ENCODE peak calls at places on chromosomes 12 and 14, in ten cellular contexts. N is HAP-1, D is SK-N-SH, E is fibroblast of lung, X is PC-9, P is gastrocnemius medialis, K is upper lobe of right lung, A is left ventricle myocardium inferior, Z is iPS DF 6.9, O is lung. Q is an unnamed sample. For H3K9me3, the result is how much of the 10 kb centered on the place peaks cover.

GRCh38 chr12:27610380-27610779 is 85.9 kb upstream of the REP15 start:
- DNase-seq in P (no peak), E (peak), Z (no peak), K (no peak), N (no peak), A (no peak), X (no peak), O (no peak), D (no peak), Q (no peak)

GRCh38 chr14:43140453-43140852 is 1366.6 kb downstream of the FSCB start:
- DNase-seq in A (no peak), D (no peak), Z (no peak), X (no peak), O (no peak), K (no peak), P (no peak), N (no peak), E (no peak), Q (no peak)

GRCh38 chr12:108907861-108908302 is 28.0 kb downstream of the DAO start:
- DNase-seq in E (peak), P (peak), D (no peak), X (peak), O (no peak), N (no peak), K (no peak), Z (no peak), A (no peak), Q (no peak)

GRCh38 chr12:54932691-54933090 is 51.9 kb downstream of the TESPA1 start:
- DNase-seq in O (no peak), Z (no peak), E (peak), X (no peak), D (no peak), N (no peak), K (no peak), A (no peak), P (no peak), Q (no peak)

GRCh38 chr12:4719821-4720636 is at the start of gene GALNT8:
- DNase-seq in N (no peak), P (no peak), D (no peak), K (no peak), O (no peak), Z (no peak), X (no peak), E (no peak), A (no peak), Q (no peak)

GRCh38 chr12:104121001-104121400 is 17.0 kb downstream of the NFYB start:
- DNase-seq in K (no peak), P (no peak), A (no peak), D (no peak), Z (no peak), O (no peak), N (peak), E (peak), X (peak), Q (no peak)

GRCh38 chr14:23043749-23044148 is 1.7 kb downstream of the PSMB11 start:
- DNase-seq in N (no peak), O (no peak), K (no peak), Z (no peak), D (peak), A (no peak), P (no peak), X (no peak), E (no peak), Q (no peak)

GRCh38 chr12:27285395-27285794 is 41.3 kb downstream of the STK38L start:
- DNase-seq in D (no peak), K (no peak), X (no peak), E (peak), N (no peak), Z (no peak), O (no peak), P (no peak), A (no peak), Q (no peak)

GRCh38 chr12:25456474-25456873 is 96.6 kb downstream of the LMNTD1 start:
- DNase-seq in K (no peak), E (no peak), X (no peak), N (no peak), P (no peak), A (no peak), O (no peak), D (no peak), Z (no peak), Q (no peak)

GRCh38 chr12:86139671-86140070 is 116.5 kb downstream of the MGAT4C start:
- DNase-seq in X (no peak), D (no peak), O (no peak), A (no peak), E (peak), Z (no peak), K (no peak), P (no peak), N (no peak), Q (no peak)

GRCh38 chr14:32667287-32667686 is 271.4 kb upstream of the NPAS3 start:
- DNase-seq in Z (no peak), D (no peak), E (no peak), O (no peak), P (no peak), X (no peak), N (no peak), A (no peak), K (no peak), Q (no peak)

GRCh38 chr14:78633747-78634146 is 463.6 kb downstream of the NRXN3 start:
- DNase-seq in O (no peak), N (no peak), Z (no peak), E (no peak), K (no peak), D (no peak), P (no peak), X (no peak), A (no peak), Q (no peak)

GRCh38 chr14:100775831-100776591 is 49.3 kb downstream of the DLK1 start:
- DNase-seq in X (no peak), A (no peak), Z (no peak), P (no peak), E (no peak), O (no peak), D (no peak), K (no peak), N (no peak), Q (no peak)

GRCh38 chr12:80321653-80322052 is 122.4 kb upstream of the PTPRQ start:
- DNase-seq in E (peak), N (no peak), A (no peak), O (no peak), X (peak), P (no peak), D (no peak), K (no peak), Z (no peak), Q (no peak)

GRCh38 chr12:44875954-44876553 is at the start of gene NELL2:
- DNase-seq in Z (peak), P (no peak), K (peak), A (no peak), E (peak), D (peak), N (peak), X (no peak), O (peak), Q (peak)

GRCh38 chr12:5720405-5721045 is 224.5 kb downstream of the ANO2 start:
- DNase-seq in P (no peak), O (no peak), A (no peak), K (no peak), X (no peak), E (no peak), N (no peak), D (no peak), Z (no peak), Q (no peak)

GRCh38 chr12:21940972-21941521 is at the start of gene ABCC9:
- DNase-seq in N (no peak), K (peak), X (no peak), P (peak), A (peak), Z (no peak), O (peak), E (peak), D (peak), Q (no peak)

GRCh38 chr14:99430491-99430890 is 50.2 kb downstream of the SETD3 start:
- DNase-seq in P (no peak), A (no peak), N (no peak), O (no peak), E (no peak), X (no peak), K (no peak), Z (no peak), D (no peak), Q (peak)

GRCh38 chr14:26598672-26599131 is 869 bp upstream of the NOVA1 start:
- DNase-seq in E (no peak), Z (no peak), D (peak), A (no peak), O (no peak), K (no peak), P (no peak), N (peak), X (no peak), Q (no peak)

GRCh38 chr14:58626441-58626840 is 11.3 kb upstream of the DACT1 start:
- DNase-seq in O (no peak), X (no peak), P (no peak), A (no peak), N (no peak), D (no peak), K (no peak), Z (no peak), E (peak), Q (no peak)

GRCh38 chr14:68757618-68758081 is 35.2 kb downstream of the ZFP36L1 start:
- DNase-seq in P (peak), A (peak), D (no peak), E (peak), N (no peak), O (no peak), K (no peak), Z (no peak), X (no peak), Q (no peak)

GRCh38 chr12:122406701-122407154 is 15.7 kb downstream of the CLIP1 start:
- DNase-seq in O (no peak), X (no peak), D (no peak), N (no peak), A (no peak), K (no peak), Z (no peak), E (no peak), P (no peak), Q (no peak)

GRCh38 chr12:64612843-64613242 is 2.5 kb downstream of the RASSF3 start:
- DNase-seq in P (no peak), X (no peak), K (no peak), E (no peak), N (no peak), O (no peak), Z (no peak), A (no peak), D (no peak), Q (no peak)

GRCh38 chr14:71321556-71322315 is 414.5 kb downstream of the PCNX1 start:
- DNase-seq in Z (no peak), A (no peak), N (peak), X (peak), O (no peak), D (no peak), E (peak), K (no peak), P (no peak), Q (no peak)

GRCh38 chr12:53221203-53222076 is 10.6 kb downstream of the RARG start:
- DNase-seq in X (peak), A (peak), O (peak), Z (no peak), K (peak), P (peak), E (peak), D (peak), N (no peak), Q (no peak)

GRCh38 chr12:120119395-120119973 is 2.9 kb upstream of the RAB35 start:
- DNase-seq in D (no peak), E (peak), N (peak), X (no peak), O (no peak), A (no peak), P (no peak), Z (no peak), K (no peak), Q (no peak)

GRCh38 chr12:67661311-67662011 is 12.9 kb downstream of the DYRK2 start:
- DNase-seq in X (no peak), K (no peak), Z (no peak), N (no peak), A (no peak), D (peak), E (peak), O (no peak), P (no peak), Q (no peak)

GRCh38 chr12:11734781-11735180 is 85.3 kb downstream of the ETV6 start:
- DNase-seq in K (no peak), X (no peak), A (no peak), P (no peak), O (no peak), E (no peak), D (no peak), N (no peak), Z (no peak), Q (no peak)

GRCh38 chr14:104249706-104250105 is 111.3 kb downstream of the KIF26A start:
- DNase-seq in Z (no peak), X (no peak), D (no peak), A (no peak), P (no peak), N (no peak), E (no peak), O (no peak), K (no peak), Q (no peak)
- H3K9me3 ChIP-seq in Z (under half), X (under half), D (under half), A (under half), P (under half), N (under half), E (under half), O (under half), K (under half), Q (under half)

GRCh38 chr14:40859065-40859464 is 747.6 kb upstream of the LRFN5 start:
- DNase-seq in N (no peak), A (no peak), Z (no peak), D (no peak), K (no peak), P (no peak), X (no peak), O (no peak), E (no peak), Q (no peak)

GRCh38 chr14:40850191-40850590 is 756.5 kb upstream of the LRFN5 start:
- DNase-seq in N (no peak), Z (no peak), P (no peak), A (no peak), D (no peak), O (no peak), E (no peak), X (no peak), K (no peak), Q (no peak)

GRCh38 chr14:40855343-40855742 is 751.3 kb upstream of the LRFN5 start:
- DNase-seq in K (no peak), P (no peak), X (no peak), A (no peak), D (no peak), N (no peak), E (no peak), O (no peak), Z (no peak), Q (no peak)
- H3K9me3 ChIP-seq in K (under half), P (under half), X (under half), A (under half), D (under half), N (under half), E (under half), O (under half), Z (under half), Q (under half)

GRCh38 chr14:106222736-106223135 is 696.4 kb downstream of the TMEM121 start:
- DNase-seq in K (no peak), E (no peak), O (no peak), D (no peak), X (no peak), Z (no peak), N (no peak), P (no peak), A (no peak), Q (no peak)

GRCh38 chr14:106215229-106215628 is 688.8 kb downstream of the TMEM121 start:
- DNase-seq in A (no peak), O (no peak), X (no peak), E (no peak), Z (no peak), N (no peak), P (no peak), K (no peak), D (no peak), Q (no peak)

GRCh38 chr14:106218189-106218588 is 691.8 kb downstream of the TMEM121 start:
- DNase-seq in O (no peak), P (no peak), Z (no peak), X (no peak), D (no peak), N (no peak), A (no peak), E (no peak), K (no peak), Q (no peak)
- H3K9me3 ChIP-seq in O (under half), P (under half), Z (under half), X (under half), D (under half), N (under half), A (under half), E (under half), K (under half), Q (under half)

GRCh38 chr12:92953747-92954146 is 24.7 kb upstream of the EEA1 start:
- DNase-seq in N (no peak), A (no peak), E (no peak), P (no peak), X (no peak), Z (no peak), K (no peak), O (no peak), D (no peak), Q (no peak)
- H3K9me3 ChIP-seq in N (under half), A (under half), E (under half), P (under half), X (under half), Z (under half), K (under half), O (under half), D (under half), Q (under half)

GRCh38 chr12:543114-543451 is 83.3 kb downstream of the B4GALNT3 start:
- DNase-seq in D (no peak), X (no peak), P (no peak), E (no peak), K (no peak), Z (no peak), O (no peak), N (no peak), A (no peak), Q (no peak)
- H3K9me3 ChIP-seq in D (under half), X (under half), P (under half), E (under half), K (under half), Z (under half), O (under half), N (under half), A (under half), Q (under half)

Q was measured in T-helper 17 cell.